ENCODE peak calls at places on chromosomes 6 and 20, in four cellular contexts. C, V, G and K are unnamed samples.

GRCh38 chr6:113047932-113048331 is 700.8 kb downstream of the RFPL4B start:
- DNase-seq in C (no peak), V (no peak), G (no peak), K (no peak)

GRCh38 chr6:126548301-126548700 is 208.4 kb downstream of the CENPW start:
- DNase-seq in C (no peak), V (no peak), G (no peak), K (no peak)

GRCh38 chr6:46925563-46926253 is 4.0 kb upstream of the ADGRF5 start:
- DNase-seq in C (peak), V (no peak), G (no peak), K (peak)

GRCh38 chr6:165245287-165245686 is 64.1 kb downstream of the C6orf118 start:
- DNase-seq in C (no peak), V (no peak), G (no peak), K (no peak)

GRCh38 chr6:165439928-165440554 is 130.6 kb upstream of the C6orf118 start:
- DNase-seq in C (no peak), V (no peak), G (no peak), K (no peak)

GRCh38 chr20:17625246-17626051 is 55.6 kb downstream of the DSTN start:
- DNase-seq in C (no peak), V (no peak), G (no peak), K (no peak)

GRCh38 chr20:32577023-32577422 is 8.1 kb downstream of the NOL4L start:
- DNase-seq in C (no peak), V (no peak), G (no peak), K (no peak)

GRCh38 chr20:44069203-44069931 is 117.6 kb downstream of the JPH2 start:
- DNase-seq in C (no peak), V (peak), G (no peak), K (no peak)

GRCh38 chr6:75849329-75850025 is 100.4 kb downstream of the MYO6 start:
- DNase-seq in C (no peak), V (no peak), G (no peak), K (no peak)

GRCh38 chr6:35804996-35805736 is at the start of gene LHFPL5:
- DNase-seq in C (no peak), V (no peak), G (no peak), K (peak)

GRCh38 chr20:38871560-38871953 is 54.7 kb upstream of the FAM83D start:
- DNase-seq in C (no peak), V (no peak), G (no peak), K (no peak)
- H3K27ac ChIP-seq in C (no peak), V (no peak), G (no peak), K (no peak)

DNA sequence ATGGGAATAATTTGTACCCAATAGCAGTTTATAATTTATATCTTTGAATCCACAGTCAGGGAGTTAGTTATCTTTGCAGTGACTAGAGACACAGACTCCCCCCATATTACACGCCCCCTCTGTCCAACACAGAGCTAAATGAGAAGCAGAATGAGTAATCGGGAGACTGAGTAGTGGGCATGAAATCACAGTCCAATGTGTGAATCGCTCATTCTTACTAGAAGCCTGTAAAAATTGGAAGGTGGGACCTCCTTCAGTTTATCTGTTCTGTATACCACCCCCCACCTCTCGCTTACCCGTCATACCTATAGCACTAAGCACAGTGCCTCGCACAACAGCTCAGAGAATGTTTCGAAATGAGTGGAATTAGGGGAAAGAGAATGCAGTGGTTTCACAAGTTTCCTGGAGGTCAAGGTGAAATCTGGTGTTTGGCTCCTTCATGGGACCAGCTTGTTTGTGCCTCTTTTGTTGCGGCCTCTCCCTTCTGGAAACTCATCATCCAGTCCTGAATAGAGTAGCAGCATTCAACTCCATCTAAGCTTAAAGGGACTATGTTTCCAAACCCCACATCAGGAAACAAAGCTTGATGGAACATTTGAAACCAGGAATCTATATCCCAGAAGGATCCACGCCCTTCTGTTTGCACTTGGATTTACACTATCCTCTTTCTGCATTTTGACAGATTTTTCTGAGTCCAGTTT is 59.3 kb upstream of the PIM1 start:
- DNase-seq in C (no peak), V (no peak), G (no peak), K (peak)
- H3K27ac ChIP-seq in C (no peak), V (peak), G (no peak), K (no peak)

DNA sequence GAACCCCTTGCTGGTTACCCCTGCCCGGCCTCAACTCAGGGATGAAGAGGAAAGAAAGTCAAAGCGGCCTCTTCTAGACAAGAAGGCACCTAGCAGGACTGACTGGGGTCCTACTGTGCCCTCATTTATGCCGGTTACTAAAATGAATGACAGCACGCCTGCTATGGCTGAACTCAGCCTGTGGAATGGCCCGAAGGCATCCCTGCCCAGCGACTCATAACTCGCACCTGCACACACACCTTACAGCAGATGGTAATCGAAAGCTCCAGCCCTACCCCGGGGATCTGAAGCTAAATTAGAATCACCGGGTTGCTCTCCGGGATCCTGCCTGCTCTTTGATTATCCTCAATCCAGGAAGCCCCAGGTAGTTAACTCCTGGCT is 747 bp upstream of the TXNDC5 start:
- DNase-seq in C (no peak), V (peak), G (no peak), K (peak)
- H3K27ac ChIP-seq in C (no peak), V (peak), G (peak), K (no peak)

GRCh38 chr6:161079566-161080262 is 88.1 kb downstream of the MAP3K4 start:
- DNase-seq in C (no peak), V (no peak), G (no peak), K (no peak)

GRCh38 chr6:161073940-161074339 is 82.4 kb downstream of the MAP3K4 start:
- DNase-seq in C (no peak), V (no peak), G (no peak), K (no peak)

GRCh38 chr6:161080263-161080970 is 88.8 kb downstream of the MAP3K4 start:
- DNase-seq in C (no peak), V (no peak), G (no peak), K (no peak)

GRCh38 chr6:161076211-161076677 is 84.7 kb downstream of the MAP3K4 start:
- DNase-seq in C (no peak), V (no peak), G (no peak), K (no peak)

GRCh38 chr6:161074496-161075140 is 83.0 kb downstream of the MAP3K4 start:
- DNase-seq in C (no peak), V (no peak), G (no peak), K (no peak)
- H3K27ac ChIP-seq in C (no peak), V (no peak), G (no peak), K (no peak)

DNA sequence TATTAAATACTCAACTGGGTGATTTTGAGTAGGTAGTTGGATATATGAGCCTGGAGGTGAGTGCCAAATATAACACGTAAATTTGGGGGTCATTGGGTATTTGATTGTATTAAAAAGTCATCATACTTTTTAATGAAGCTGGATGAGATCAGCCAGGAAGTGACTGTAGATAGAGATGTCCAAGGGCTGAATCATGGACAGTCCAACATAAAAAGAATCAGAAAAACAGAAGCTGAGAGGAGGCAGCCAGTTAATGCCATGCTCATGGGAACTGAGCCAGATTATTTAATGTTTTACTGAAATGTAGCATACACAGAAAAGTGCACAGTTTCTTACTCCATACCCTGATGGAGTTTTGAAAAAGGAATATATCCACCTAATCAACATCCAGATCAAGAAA is 435.5 kb upstream of the PLCB4 start:
- DNase-seq in C (no peak), V (no peak), G (no peak), K (no peak)
- H3K27ac ChIP-seq in C (no peak), V (no peak), G (no peak), K (no peak)

GRCh38 chr6:142374965-142375733 is 73.3 kb downstream of the ADGRG6 start:
- DNase-seq in C (no peak), V (no peak), G (no peak), K (peak)

GRCh38 chr6:142372348-142372747 is 70.5 kb downstream of the ADGRG6 start:
- DNase-seq in C (no peak), V (no peak), G (no peak), K (peak)

GRCh38 chr6:142374090-142374783 is 72.4 kb downstream of the ADGRG6 start:
- DNase-seq in C (no peak), V (no peak), G (no peak), K (no peak)

GRCh38 chr6:142376115-142376514 is 74.3 kb downstream of the ADGRG6 start:
- DNase-seq in C (no peak), V (no peak), G (no peak), K (no peak)

GRCh38 chr6:142373268-142374089 is 71.7 kb downstream of the ADGRG6 start:
- DNase-seq in C (no peak), V (no peak), G (no peak), K (no peak)
- H3K27ac ChIP-seq in C (no peak), V (no peak), G (no peak), K (peak)

GRCh38 chr6:56821005-56821432 is 133.9 kb upstream of the BEND6 start:
- DNase-seq in C (no peak), V (no peak), G (no peak), K (no peak)
- H3K27ac ChIP-seq in C (peak), V (no peak), G (peak), K (no peak)

DNA sequence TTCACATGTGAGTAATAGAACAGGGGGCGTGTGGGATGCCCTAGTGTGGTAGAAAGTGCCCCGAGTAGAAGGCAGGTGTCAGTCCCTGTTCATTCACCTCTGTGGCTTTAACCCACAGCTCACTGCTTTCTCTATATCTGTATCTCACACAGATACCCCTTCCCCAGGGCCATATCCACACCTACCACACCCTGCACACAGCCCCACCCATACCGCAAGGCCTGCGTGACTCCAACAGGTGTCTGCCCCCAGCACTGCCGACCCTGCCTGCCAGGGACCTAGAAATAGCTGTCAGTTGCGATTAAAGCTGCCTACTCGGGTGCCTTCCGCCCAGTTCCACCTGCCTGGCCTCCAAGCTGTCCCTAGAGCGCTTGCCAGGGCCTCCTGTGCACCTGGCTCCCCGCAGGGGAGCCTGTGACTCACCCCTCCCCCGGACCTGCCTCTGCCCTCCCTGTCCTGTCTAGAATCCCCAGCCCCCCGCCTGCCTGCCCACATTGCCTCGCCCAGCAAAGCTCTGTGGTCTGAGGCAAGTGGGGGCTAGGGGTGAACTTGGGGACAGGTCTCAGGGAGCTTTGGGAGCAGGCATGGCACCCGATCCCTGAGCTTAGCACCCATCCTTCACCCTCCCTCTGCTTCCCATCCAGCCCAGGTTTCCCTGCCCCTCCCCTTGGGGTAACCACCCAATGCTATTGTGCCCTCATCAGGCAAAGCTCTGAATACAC is 38.3 kb upstream of the ID1 start:
- DNase-seq in C (no peak), V (no peak), G (no peak), K (no peak)
- H3K27ac ChIP-seq in C (no peak), V (peak), G (no peak), K (peak)

GRCh38 chr20:62640870-62641748 is 1.2 kb upstream of the SLCO4A1 start:
- DNase-seq in C (no peak), V (no peak), G (no peak), K (no peak)
- H3K27ac ChIP-seq in C (no peak), V (peak), G (no peak), K (no peak)